ENCODE peak calls at places on chromosomes 5 and 9, in eight cellular contexts. M, O, Z, E, A, T, N and L are unnamed samples.

GRCh38 chr9:133360400-133361393 is 4.3 kb downstream of the SURF2 start:
- DNase-seq in A (no peak), M (peak; percentile 37), O (no peak), Z (no peak), T (no peak), N (no peak), E (no peak), L (no peak)

GRCh38 chr5:124289641-124290201 is 456.7 kb downstream of the ZNF608 start:
- DNase-seq in M (peak; percentile 44), Z (no peak), O (no peak), T (no peak), A (no peak), E (no peak), N (no peak), L (no peak)

GRCh38 chr5:60701317-60701988 is 1.5 kb upstream of the DEPDC1B start:
- DNase-seq in A (no peak), M (no peak), N (no peak), O (no peak), T (no peak), Z (no peak), E (no peak), L (peak; percentile 4)

GRCh38 chr5:95317687-95318086 is 32.8 kb upstream of the MCTP1 start:
- DNase-seq in M (no peak), N (no peak), O (no peak), A (no peak), Z (no peak), T (no peak), E (no peak), L (no peak)

GRCh38 chr9:26175264-26175663 is 497.0 kb upstream of the TUSC1 start:
- DNase-seq in A (no peak), O (no peak), T (no peak), N (no peak), Z (no peak), M (no peak), E (no peak), L (no peak)

GRCh38 chr5:132464155-132464939 is 26.2 kb downstream of the IRF1 start:
- DNase-seq in N (no peak), Z (peak; percentile 63), T (no peak), M (no peak), A (peak; percentile 52), E (no peak), O (no peak), L (no peak)

GRCh38 chr5:96297290-96297689 is 135.8 kb downstream of the PCSK1 start:
- DNase-seq in Z (peak; percentile 98), A (no peak), E (peak; percentile 1), T (no peak), N (no peak), M (no peak), O (no peak), L (no peak)

GRCh38 chr9:95336281-95336680 is 18.8 kb upstream of the FANCC start:
- DNase-seq in N (no peak), T (no peak), A (no peak), M (no peak), Z (no peak), O (no peak), E (peak; percentile 9), L (no peak)

GRCh38 chr5:26121343-26121742 is 917.0 kb downstream of the CDH9 start:
- DNase-seq in O (no peak), M (no peak), N (no peak), A (no peak), E (peak; percentile 88), T (no peak), Z (peak; percentile 0), L (no peak)

GRCh38 chr9:83208065-83208850 is 145.3 kb upstream of the RASEF start:
- DNase-seq in N (no peak), O (no peak), A (no peak), E (no peak), Z (no peak), M (no peak), T (no peak), L (no peak)

GRCh38 chr5:54753034-54753433 is 232.4 kb downstream of the ESM1 start:
- DNase-seq in E (no peak), M (no peak), N (no peak), T (no peak), A (no peak), O (no peak), Z (peak; percentile 84), L (peak; percentile 25)

GRCh38 chr9:88533951-88534455 is 975 bp upstream of the NXNL2 start:
- DNase-seq in E (peak; percentile 25), O (no peak), Z (peak; percentile 74), M (peak; percentile 61), N (no peak), T (peak; percentile 73), A (peak; percentile 76), L (no peak)

GRCh38 chr5:119302916-119303897 is 52.6 kb upstream of the TNFAIP8 start:
- DNase-seq in M (no peak), T (no peak), E (no peak), O (no peak), Z (peak; percentile 98), N (no peak), A (no peak), L (no peak)

GRCh38 chr9:92947268-92948031 is at the start of gene FGD3:
- DNase-seq in A (no peak), Z (peak; percentile 16), E (peak; percentile 52), M (no peak), O (no peak), N (no peak), T (peak; percentile 71), L (peak; percentile 52)

GRCh38 chr5:79686799-79687198 is 2.8 kb upstream of the CMYA5 start:
- DNase-seq in A (no peak), Z (no peak), M (no peak), N (no peak), E (no peak), O (no peak), T (no peak), L (no peak)

GRCh38 chr5:10645671-10646070 is 81.8 kb downstream of the ANKRD33B start:
- DNase-seq in A (no peak), N (no peak), M (no peak), O (no peak), E (no peak), Z (no peak), T (no peak), L (no peak)

GRCh38 chr5:67963789-67964519 is 251.6 kb upstream of the PIK3R1 start:
- DNase-seq in E (no peak), T (no peak), Z (no peak), M (no peak), A (no peak), N (no peak), O (no peak), L (no peak)
- H3K27ac ChIP-seq in E (no peak overlapping the region), T (no peak overlapping the region), Z (no peak overlapping the region), M (no peak overlapping the region), A (no peak overlapping the region), N (no peak overlapping the region), O (no peak overlapping the region), L (no peak overlapping the region)

GRCh38 chr5:57383093-57383861 is 99.3 kb downstream of the ACTBL2 start:
- DNase-seq in N (no peak), A (no peak), M (no peak), T (no peak), E (no peak), Z (peak; percentile 98), O (no peak), L (peak; percentile 30)
- H3K4me3 ChIP-seq in N (no peak overlapping the region), A (no peak overlapping the region), M (no peak overlapping the region), T (no peak overlapping the region), E (no peak overlapping the region), Z (no peak overlapping the region), O (no peak overlapping the region), L (no peak overlapping the region)

DNA sequence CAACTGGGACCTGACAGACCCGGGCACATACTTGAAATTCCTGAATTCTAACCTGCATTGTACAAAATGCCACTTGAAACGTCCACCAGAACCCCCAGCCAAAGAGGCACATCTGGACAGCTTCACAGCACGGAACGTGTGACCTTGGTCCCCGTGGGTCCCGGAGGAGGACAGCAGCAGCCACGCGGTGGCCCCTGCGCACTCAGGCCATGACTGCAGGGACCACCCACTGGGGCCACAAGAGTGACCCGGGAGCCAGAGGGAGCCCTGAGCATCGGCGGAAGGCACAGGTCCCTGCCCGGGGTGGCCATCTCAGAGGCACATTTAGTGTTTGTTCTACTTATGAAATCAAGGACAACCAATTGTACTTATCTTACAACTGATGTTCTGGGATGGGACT is 2.1 kb upstream of the SNAPC4 start:
- DNase-seq in M (no peak), E (peak; percentile 18), T (no peak), A (no peak), N (no peak), O (no peak), Z (no peak), L (no peak)
- H3K27ac ChIP-seq in M (no peak overlapping the region), E (peak overlapping the region; percentile 51), T (no peak overlapping the region), A (no peak overlapping the region), N (no peak overlapping the region), O (no peak overlapping the region), Z (no peak overlapping the region), L (no peak overlapping the region)

GRCh38 chr9:122366074-122366672 is 4.7 kb upstream of the PTGS1 start:
- DNase-seq in M (no peak), E (no peak), Z (no peak), A (no peak), T (no peak), N (no peak), O (no peak), L (no peak)

GRCh38 chr9:122368642-122369041 is 2.2 kb upstream of the PTGS1 start:
- DNase-seq in M (no peak), T (no peak), E (no peak), A (no peak), Z (no peak), O (no peak), N (no peak), L (no peak)

GRCh38 chr9:122367065-122367464 is 3.8 kb upstream of the PTGS1 start:
- DNase-seq in O (no peak), N (no peak), M (no peak), A (no peak), Z (no peak), E (no peak), T (no peak), L (no peak)

GRCh38 chr9:122370303-122370702 is 521 bp upstream of the PTGS1 start:
- DNase-seq in T (peak; percentile 76), A (no peak), M (peak; percentile 73), O (no peak), E (no peak), Z (no peak), N (no peak), L (no peak)

DNA sequence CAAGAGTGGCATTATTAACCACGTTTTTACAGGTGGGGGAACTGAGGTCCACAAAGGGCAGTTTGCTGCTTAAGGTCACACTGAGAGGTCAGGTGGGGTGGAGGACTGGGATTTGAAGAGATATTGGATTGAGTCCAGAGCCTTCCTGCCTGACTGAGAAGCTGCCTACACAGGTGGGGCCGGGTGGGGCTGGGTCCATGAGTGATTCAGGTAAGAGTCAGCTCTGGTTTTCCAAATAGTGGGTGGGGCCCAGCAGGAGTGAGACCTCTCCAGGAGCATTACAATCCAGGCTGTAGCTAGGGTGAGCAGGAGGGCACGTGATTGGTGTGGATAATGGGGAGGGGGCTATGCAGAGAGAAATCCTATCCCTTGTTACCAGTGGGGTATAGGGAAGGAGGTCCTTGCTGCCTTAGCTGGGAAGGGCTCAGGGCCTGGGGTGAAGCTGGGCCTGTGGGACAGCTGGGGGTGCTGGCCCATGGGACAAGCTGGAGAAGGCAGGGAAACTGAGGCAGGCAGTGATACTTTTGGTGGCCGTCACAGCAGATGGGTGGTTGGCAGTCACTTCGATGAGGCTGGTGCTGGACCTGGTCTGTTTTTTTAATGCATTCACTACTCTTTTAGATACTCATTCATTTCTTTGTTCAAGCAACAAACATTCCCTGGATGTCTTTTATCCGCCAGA is 2.9 kb upstream of the PTGS1 start:
- DNase-seq in N (no peak), A (no peak), E (no peak), O (no peak), Z (no peak), M (no peak), T (no peak), L (no peak)
- H3K4me3 ChIP-seq in N (no peak overlapping the region), A (no peak overlapping the region), E (no peak overlapping the region), O (no peak overlapping the region), Z (no peak overlapping the region), M (no peak overlapping the region), T (no peak overlapping the region), L (no peak overlapping the region)